ENCODE peak calls at places on chromosomes 12 and 14, in six cellular contexts. One of them, this sample, is unnamed.
A peak's percentile ranks its signal among the peaks of the same experiment; 100 is the strongest.

GRCh38 chr12:4246116-4246515 is 27.4 kb upstream of the CCND2 start:
- DNase-seq in HFFc6: no peak
- DNase-seq in bronchial epithelial cell: no peak
- DNase-seq in GM23338: no peak
- DNase-seq in neural progenitor cell: peak; percentile 10
- DNase-seq in ascending aorta: no peak
- DNase-seq in this sample: no peak

GRCh38 chr12:54018608-54018984 is 9.6 kb upstream of the HOXC6 start:
- DNase-seq in HFFc6: no peak
- DNase-seq in bronchial epithelial cell: no peak
- DNase-seq in GM23338: peak; percentile 70
- DNase-seq in neural progenitor cell: no peak
- DNase-seq in ascending aorta: peak; percentile 80
- DNase-seq in this sample: no peak

GRCh38 chr14:76773188-76773885 is 12.1 kb downstream of the VASH1 start:
- DNase-seq in HFFc6: peak; percentile 81
- DNase-seq in bronchial epithelial cell: peak; percentile 69
- DNase-seq in GM23338: no peak
- DNase-seq in neural progenitor cell: no peak
- DNase-seq in ascending aorta: peak; percentile 92
- DNase-seq in this sample: peak; percentile 80

GRCh38 chr12:107845226-107845979 is 70.9 kb downstream of the ASCL4 start:
- DNase-seq in HFFc6: no peak
- DNase-seq in bronchial epithelial cell: no peak
- DNase-seq in GM23338: peak; percentile 44
- DNase-seq in neural progenitor cell: peak; percentile 23
- DNase-seq in ascending aorta: no peak
- DNase-seq in this sample: no peak

GRCh38 chr14:22929104-22929847 is at the start of gene PRMT5:
- DNase-seq in HFFc6: peak; percentile 100
- DNase-seq in bronchial epithelial cell: peak; percentile 99
- DNase-seq in GM23338: peak; percentile 99
- DNase-seq in neural progenitor cell: peak; percentile 99
- DNase-seq in ascending aorta: peak; percentile 100
- DNase-seq in this sample: peak; percentile 100

GRCh38 chr12:111428081-111428727 is 22.5 kb downstream of the SH2B3 start:
- DNase-seq in HFFc6: no peak
- DNase-seq in bronchial epithelial cell: no peak
- DNase-seq in GM23338: no peak
- DNase-seq in neural progenitor cell: no peak
- DNase-seq in ascending aorta: no peak
- DNase-seq in this sample: no peak

GRCh38 chr14:35998303-35998702 is 172.2 kb downstream of the BRMS1L start:
- DNase-seq in HFFc6: no peak
- DNase-seq in bronchial epithelial cell: no peak
- DNase-seq in GM23338: peak; percentile 37
- DNase-seq in neural progenitor cell: no peak
- DNase-seq in ascending aorta: no peak
- DNase-seq in this sample: no peak

GRCh38 chr12:43105426-43105981 is 446.5 kb downstream of the ADAMTS20 start:
- DNase-seq in HFFc6: no peak
- DNase-seq in bronchial epithelial cell: no peak
- DNase-seq in GM23338: no peak
- DNase-seq in neural progenitor cell: no peak
- DNase-seq in ascending aorta: no peak
- DNase-seq in this sample: no peak

GRCh38 chr12:131117438-131118245 is 163.9 kb downstream of the ADGRD1 start:
- DNase-seq in HFFc6: no peak
- DNase-seq in bronchial epithelial cell: no peak
- DNase-seq in GM23338: no peak
- DNase-seq in neural progenitor cell: no peak
- DNase-seq in ascending aorta: no peak
- DNase-seq in this sample: no peak

GRCh38 chr14:76495983-76496382 is 120.0 kb downstream of the ESRRB start:
- DNase-seq in HFFc6: no peak
- DNase-seq in bronchial epithelial cell: no peak
- DNase-seq in GM23338: no peak
- DNase-seq in neural progenitor cell: no peak
- DNase-seq in ascending aorta: no peak
- DNase-seq in this sample: no peak

GRCh38 chr14:45716506-45716905 is 463.5 kb upstream of the MIS18BP1 start:
- DNase-seq in HFFc6: no peak
- DNase-seq in bronchial epithelial cell: no peak
- DNase-seq in GM23338: peak; percentile 72
- DNase-seq in neural progenitor cell: peak; percentile 65
- DNase-seq in ascending aorta: no peak
- DNase-seq in this sample: peak; percentile 7

GRCh38 chr14:46818147-46818546 is 166.6 kb upstream of the RPL10L start:
- DNase-seq in HFFc6: no peak
- DNase-seq in bronchial epithelial cell: no peak
- DNase-seq in GM23338: peak; percentile 59
- DNase-seq in neural progenitor cell: peak; percentile 54
- DNase-seq in ascending aorta: no peak
- DNase-seq in this sample: no peak

GRCh38 chr14:76056128-76056527 is 70.6 kb downstream of the IFT43 start:
- DNase-seq in HFFc6: no peak
- DNase-seq in bronchial epithelial cell: no peak
- DNase-seq in GM23338: peak; percentile 74
- DNase-seq in neural progenitor cell: no peak
- DNase-seq in ascending aorta: no peak
- DNase-seq in this sample: peak; percentile 14

GRCh38 chr14:68283378-68284123 is 464.0 kb downstream of the RAD51B start:
- DNase-seq in HFFc6: no peak
- DNase-seq in bronchial epithelial cell: no peak
- DNase-seq in GM23338: no peak
- DNase-seq in neural progenitor cell: no peak
- DNase-seq in ascending aorta: peak; percentile 68
- DNase-seq in this sample: no peak

GRCh38 chr12:42094277-42094676 is 50.4 kb downstream of the GXYLT1 start:
- DNase-seq in HFFc6: peak; percentile 39
- DNase-seq in bronchial epithelial cell: peak; percentile 62
- DNase-seq in GM23338: no peak
- DNase-seq in neural progenitor cell: no peak
- DNase-seq in ascending aorta: no peak
- DNase-seq in this sample: peak; percentile 65

GRCh38 chr12:29781705-29782266 is 2.0 kb downstream of the TMTC1 start:
- DNase-seq in HFFc6: no peak
- DNase-seq in bronchial epithelial cell: no peak
- DNase-seq in GM23338: no peak
- DNase-seq in neural progenitor cell: no peak
- DNase-seq in ascending aorta: no peak
- DNase-seq in this sample: no peak

GRCh38 chr12:124901003-124901402 is 13.4 kb downstream of the UBC start:
- DNase-seq in HFFc6: peak; percentile 34
- DNase-seq in bronchial epithelial cell: no peak
- DNase-seq in GM23338: no peak
- DNase-seq in neural progenitor cell: no peak
- DNase-seq in ascending aorta: no peak
- DNase-seq in this sample: no peak

GRCh38 chr12:47813491-47814196 is 6.1 kb downstream of the HDAC7 start:
- DNase-seq in HFFc6: no peak
- DNase-seq in bronchial epithelial cell: no peak
- DNase-seq in GM23338: peak; percentile 57
- DNase-seq in neural progenitor cell: peak; percentile 53
- DNase-seq in ascending aorta: no peak
- DNase-seq in this sample: peak; percentile 50

GRCh38 chr14:104187121-104187889 is 48.9 kb downstream of the KIF26A start:
- DNase-seq in HFFc6: no peak
- DNase-seq in bronchial epithelial cell: no peak
- DNase-seq in GM23338: no peak
- DNase-seq in neural progenitor cell: no peak
- DNase-seq in ascending aorta: no peak
- DNase-seq in this sample: no peak

GRCh38 chr12:105992849-105993740 is 145.7 kb downstream of the NUAK1 start:
- DNase-seq in HFFc6: peak; percentile 34
- DNase-seq in bronchial epithelial cell: peak; percentile 10
- DNase-seq in GM23338: peak; percentile 8
- DNase-seq in neural progenitor cell: peak; percentile 16
- DNase-seq in ascending aorta: no peak
- DNase-seq in this sample: peak; percentile 63

GRCh38 chr14:56271988-56272387 is 153.8 kb downstream of the PELI2 start:
- DNase-seq in HFFc6: peak; percentile 57
- DNase-seq in bronchial epithelial cell: peak; percentile 59
- DNase-seq in GM23338: no peak
- DNase-seq in neural progenitor cell: no peak
- DNase-seq in ascending aorta: no peak
- DNase-seq in this sample: peak; percentile 52

GRCh38 chr14:45610303-45610702 is 357.3 kb upstream of the MIS18BP1 start:
- DNase-seq in HFFc6: peak; percentile 7
- DNase-seq in bronchial epithelial cell: peak; percentile 44
- DNase-seq in GM23338: peak; percentile 21
- DNase-seq in neural progenitor cell: peak; percentile 39
- DNase-seq in ascending aorta: no peak
- DNase-seq in this sample: no peak

GRCh38 chr12:127260531-127260930 is 1006.4 kb upstream of the TMEM132C start:
- DNase-seq in HFFc6: peak; percentile 84
- DNase-seq in bronchial epithelial cell: peak; percentile 32
- DNase-seq in GM23338: no peak
- DNase-seq in neural progenitor cell: no peak
- DNase-seq in ascending aorta: no peak
- DNase-seq in this sample: peak; percentile 80

GRCh38 chr12:105706321-105706972 is 376.0 kb downstream of the C12orf75 start:
- DNase-seq in HFFc6: peak; percentile 64
- DNase-seq in bronchial epithelial cell: peak; percentile 37
- DNase-seq in GM23338: peak; percentile 13
- DNase-seq in neural progenitor cell: peak; percentile 39
- DNase-seq in ascending aorta: peak; percentile 77
- DNase-seq in this sample: peak; percentile 68

DNA sequence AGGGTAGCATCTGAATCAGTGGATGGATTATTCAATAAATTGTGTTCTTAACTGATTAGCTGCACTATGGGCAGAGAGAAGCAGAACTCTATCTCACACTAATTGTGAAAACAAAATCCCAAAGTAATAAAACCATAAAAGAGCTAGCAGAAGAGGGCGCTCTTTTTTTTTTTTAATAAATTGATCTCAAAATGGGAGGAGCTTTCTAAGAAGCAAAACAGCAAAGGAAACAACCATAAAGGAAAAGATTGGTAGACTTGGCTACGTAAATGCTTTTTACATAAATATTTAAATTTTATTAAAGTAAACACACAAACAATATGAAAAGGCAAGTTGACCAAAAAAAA is 1.5 kb upstream of the TM7SF3 start:
- DNase-seq in HFFc6: peak; percentile 16
- DNase-seq in bronchial epithelial cell: peak; percentile 58
- DNase-seq in GM23338: peak; percentile 52
- DNase-seq in neural progenitor cell: no peak
- DNase-seq in ascending aorta: no peak
- DNase-seq in this sample: peak; percentile 69
- TF ChIP-seq CTCF in HFFc6: peak; percentile 83
- TF ChIP-seq CTCF in bronchial epithelial cell: peak; percentile 31
- TF ChIP-seq CTCF in GM23338: peak; percentile 47
- TF ChIP-seq CTCF in neural progenitor cell: peak; percentile 52
- TF ChIP-seq CTCF in ascending aorta: peak; percentile 46
- TF ChIP-seq CTCF in this sample: no peak

GRCh38 chr12:84508325-84508861 is 404.2 kb downstream of the SLC6A15 start:
- DNase-seq in HFFc6: peak; percentile 80
- DNase-seq in bronchial epithelial cell: peak; percentile 90
- DNase-seq in GM23338: peak; percentile 56
- DNase-seq in neural progenitor cell: peak; percentile 8
- DNase-seq in ascending aorta: no peak
- DNase-seq in this sample: peak; percentile 64
- TF ChIP-seq CTCF in HFFc6: peak; percentile 73
- TF ChIP-seq CTCF in bronchial epithelial cell: peak; percentile 74
- TF ChIP-seq CTCF in GM23338: peak; percentile 59
- TF ChIP-seq CTCF in neural progenitor cell: peak; percentile 36
- TF ChIP-seq CTCF in ascending aorta: no peak
- TF ChIP-seq CTCF in this sample: peak; percentile 53

GRCh38 chr12:67939611-67940010 is 49.6 kb upstream of the IFNG-AS1 start:
- DNase-seq in HFFc6: no peak
- DNase-seq in bronchial epithelial cell: no peak
- DNase-seq in GM23338: no peak
- DNase-seq in neural progenitor cell: no peak
- DNase-seq in ascending aorta: no peak
- DNase-seq in this sample: no peak

GRCh38 chr12:67940780-67941243 is 48.4 kb upstream of the IFNG-AS1 start:
- DNase-seq in HFFc6: peak; percentile 67
- DNase-seq in bronchial epithelial cell: peak; percentile 77
- DNase-seq in GM23338: no peak
- DNase-seq in neural progenitor cell: no peak
- DNase-seq in ascending aorta: no peak
- DNase-seq in this sample: peak; percentile 51

GRCh38 chr12:67943295-67943892 is 45.9 kb upstream of the IFNG-AS1 start:
- DNase-seq in HFFc6: peak; percentile 72
- DNase-seq in bronchial epithelial cell: peak; percentile 67
- DNase-seq in GM23338: peak; percentile 80
- DNase-seq in neural progenitor cell: peak; percentile 80
- DNase-seq in ascending aorta: peak; percentile 87
- DNase-seq in this sample: peak; percentile 83

GRCh38 chr12:67942704-67943103 is 46.5 kb upstream of the IFNG-AS1 start:
- DNase-seq in HFFc6: no peak
- DNase-seq in bronchial epithelial cell: no peak
- DNase-seq in GM23338: no peak
- DNase-seq in neural progenitor cell: no peak
- DNase-seq in ascending aorta: no peak
- DNase-seq in this sample: no peak

DNA sequence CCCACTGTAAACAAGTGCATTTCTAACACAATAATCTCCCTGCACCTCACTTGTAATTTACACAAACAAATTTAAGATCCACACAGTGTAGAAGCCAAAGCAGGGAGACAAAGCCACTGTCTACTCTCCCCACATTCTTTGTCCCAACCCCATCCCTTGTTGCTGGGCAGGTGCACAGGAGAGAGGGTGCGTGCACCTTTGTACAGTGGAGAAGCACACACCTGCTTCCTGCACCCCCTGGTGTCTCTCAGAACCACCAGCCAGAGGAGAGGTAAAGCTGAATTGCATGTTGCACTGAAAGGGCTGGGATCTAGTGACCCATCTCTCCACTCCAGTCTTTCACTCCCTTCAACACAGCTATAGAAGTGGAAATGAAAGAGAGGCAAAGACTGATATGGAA is 51.4 kb upstream of the IFNG-AS1 start:
- DNase-seq in HFFc6: no peak
- DNase-seq in bronchial epithelial cell: no peak
- DNase-seq in GM23338: no peak
- DNase-seq in neural progenitor cell: no peak
- DNase-seq in ascending aorta: no peak
- DNase-seq in this sample: no peak
- TF ChIP-seq CTCF in HFFc6: no peak
- TF ChIP-seq CTCF in bronchial epithelial cell: no peak
- TF ChIP-seq CTCF in GM23338: no peak
- TF ChIP-seq CTCF in neural progenitor cell: no peak
- TF ChIP-seq CTCF in ascending aorta: no peak
- TF ChIP-seq CTCF in this sample: no peak

GRCh38 chr12:55443776-55444175 is at the start of gene OR6C2:
- DNase-seq in HFFc6: no peak
- DNase-seq in bronchial epithelial cell: no peak
- DNase-seq in GM23338: no peak
- DNase-seq in neural progenitor cell: no peak
- DNase-seq in ascending aorta: no peak
- DNase-seq in this sample: no peak

DNA sequence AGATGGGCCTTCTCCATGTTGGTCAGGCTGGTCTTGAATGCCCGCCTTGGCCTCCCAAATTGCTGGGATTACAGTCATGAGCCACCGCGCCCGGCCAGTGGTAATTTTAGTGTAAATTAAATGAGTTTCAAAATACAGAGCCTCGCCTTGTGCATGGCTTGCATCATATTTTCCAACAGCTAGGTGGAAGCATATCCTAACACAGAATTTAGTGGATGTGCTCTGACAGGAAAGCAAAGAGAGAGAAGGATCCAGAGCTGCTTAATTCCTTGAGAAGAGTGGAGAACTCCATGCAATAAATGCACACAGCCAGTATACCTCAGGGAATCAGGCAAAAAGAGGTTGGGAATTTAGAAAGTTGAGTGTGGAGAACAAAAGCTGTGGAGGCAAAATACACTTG is 2.5 kb downstream of the OR6C2 start:
- DNase-seq in HFFc6: no peak
- DNase-seq in bronchial epithelial cell: no peak
- DNase-seq in GM23338: peak; percentile 11
- DNase-seq in neural progenitor cell: no peak
- DNase-seq in ascending aorta: no peak
- DNase-seq in this sample: no peak
- TF ChIP-seq CTCF in HFFc6: no peak
- TF ChIP-seq CTCF in bronchial epithelial cell: no peak
- TF ChIP-seq CTCF in GM23338: peak; percentile 38
- TF ChIP-seq CTCF in neural progenitor cell: peak; percentile 10
- TF ChIP-seq CTCF in ascending aorta: no peak
- TF ChIP-seq CTCF in this sample: no peak

This sample was measured in cardiac fibroblast.